ENCODE peak calls at places on chromosomes 2 and 18, in ten cellular contexts. T is astrocyte of the spinal cord; S is activated naive CD4-positive, alpha-beta T cell treated with anti-CD3 and anti-CD28 coated beads, Interleukin-2, amount 10 ng/mL, durations not matched to agents 7 days and 5 days; D is naive thymus-derived CD4-positive, alpha-beta T cell; G is A549; K is MCF 10A; M is GM12865; C is NCI-H82; O is stromal cell of bone marrow; E is IMR-90. X is an unnamed sample.
A peak's percentile ranks its signal among the peaks of the same experiment; 100 is the strongest.

GRCh38 chr2:181457121-181457740 is at the start of gene ITGA4:
- DNase-seq in T (peak; percentile 82), S (peak; percentile 92), D (peak; percentile 78), G (peak; percentile 36), K (peak; percentile 34), M (peak; percentile 96), C (peak; percentile 85), O (peak; percentile 56), E (peak; percentile 65), X (peak; percentile 89)

GRCh38 chr2:112547333-112547732 is 5.1 kb downstream of the POLR1B start:
- DNase-seq in T (peak; percentile 9), S (no peak), D (no peak), G (no peak), K (peak; percentile 94), M (no peak), C (no peak), O (peak; percentile 12), E (peak; percentile 67), X (no peak)

GRCh38 chr18:36176177-36176584 is 11.1 kb upstream of the MOCOS start:
- DNase-seq in T (no peak), S (no peak), D (no peak), G (no peak), K (peak; percentile 29), M (no peak), C (no peak), O (no peak), E (no peak), X (no peak)

GRCh38 chr2:207768168-207768890 is 1.4 kb downstream of the FZD5 start:
- DNase-seq in T (peak; percentile 46), S (peak; percentile 44), D (no peak), G (peak; percentile 25), K (no peak), M (peak; percentile 63), C (peak; percentile 68), O (no peak), E (no peak), X (no peak)

GRCh38 chr2:206193643-206194382 is 34.1 kb downstream of the EEF1B2 start:
- DNase-seq in T (no peak), S (no peak), D (no peak), G (no peak), K (no peak), M (no peak), C (no peak), O (no peak), E (no peak), X (no peak)

GRCh38 chr2:123093199-123093598 is 931.9 kb upstream of the CNTNAP5 start:
- DNase-seq in T (no peak), S (no peak), D (no peak), G (no peak), K (no peak), M (no peak), C (no peak), O (no peak), E (no peak), X (no peak)

GRCh38 chr2:40343904-40344303 is 108.0 kb downstream of the SLC8A1 start:
- DNase-seq in T (peak; percentile 67), S (no peak), D (no peak), G (no peak), K (peak; percentile 11), M (no peak), C (no peak), O (peak; percentile 79), E (peak; percentile 77), X (no peak)

GRCh38 chr18:40672590-40672989 is 1282.4 kb upstream of the PIK3C3 start:
- DNase-seq in T (no peak), S (no peak), D (no peak), G (no peak), K (no peak), M (no peak), C (no peak), O (no peak), E (no peak), X (no peak)

GRCh38 chr2:42054657-42055430 is 7.0 kb downstream of the PKDCC start:
- DNase-seq in T (no peak), S (no peak), D (no peak), G (no peak), K (no peak), M (no peak), C (peak; percentile 33), O (no peak), E (no peak), X (no peak)